ENCODE peak calls at places on chromosomes 12 and 14, in five cellular contexts. A is stimulated activated CD4-positive, alpha-beta T cell treated with anti-CD3 and anti-CD28 coated beads, Interleukin-15, amount 100 ng/mL, for 1 hour; C is Daoy; E is fibroblast of gingiva; N is putamen. S is an unnamed sample.

GRCh38 chr12:67091204-67091603 is 178.0 kb upstream of the CAND1 start:
- DNase-seq in E (no peak), C (no peak), A (no peak), N (no peak), S (peak; percentile 6)

GRCh38 chr12:3672113-3672509 is 80.8 kb downstream of the CRACR2A start:
- DNase-seq in C (no peak), E (no peak), N (no peak), A (no peak), S (no peak)

GRCh38 chr12:26817183-26817591 is 15.8 kb downstream of the ITPR2 start:
- DNase-seq in N (no peak), A (no peak), C (no peak), E (no peak), S (no peak)

GRCh38 chr12:29867823-29868222 is 84.1 kb upstream of the TMTC1 start:
- DNase-seq in A (no peak), E (no peak), N (no peak), C (no peak), S (no peak)

GRCh38 chr12:52816189-52816588 is 2.3 kb upstream of the KRT4 start:
- DNase-seq in A (no peak), N (no peak), C (no peak), E (no peak), S (no peak)

GRCh38 chr12:9333129-9333528 is 124.9 kb upstream of the PZP start:
- DNase-seq in E (no peak), A (no peak), C (no peak), N (no peak), S (no peak)

GRCh38 chr12:53481957-53482586 is 17.2 kb downstream of the MAP3K12 start:
- DNase-seq in E (no peak), C (peak; percentile 36), N (no peak), A (no peak), S (peak; percentile 44)

GRCh38 chr14:36398463-36399291 is 78.2 kb upstream of the MBIP start:
- DNase-seq in N (no peak), A (no peak), C (no peak), E (no peak), S (no peak)

GRCh38 chr14:105317546-105317945 is 3.0 kb downstream of the PACS2 start:
- DNase-seq in E (peak; percentile 50), N (no peak), C (no peak), A (no peak), S (no peak)

GRCh38 chr12:28340261-28340660 is 150.0 kb downstream of the CCDC91 start:
- DNase-seq in A (no peak), C (peak; percentile 12), N (no peak), E (no peak), S (peak; percentile 13)

GRCh38 chr12:4825139-4825858 is 84.4 kb upstream of the KCNA1 start:
- DNase-seq in C (peak; percentile 32), N (no peak), E (no peak), A (no peak), S (peak; percentile 9)

GRCh38 chr12:71456316-71456715 is 16.7 kb downstream of the LGR5 start:
- DNase-seq in N (peak; percentile 75), E (no peak), A (no peak), C (no peak), S (no peak)

GRCh38 chr14:50944647-50945413 is 547 bp upstream of the PYGL start:
- DNase-seq in E (peak; percentile 42), N (no peak), A (no peak), C (peak; percentile 68), S (peak; percentile 74)

GRCh38 chr14:97359391-97359790 is 562.2 kb downstream of the VRK1 start:
- DNase-seq in N (no peak), A (no peak), E (no peak), C (no peak), S (no peak)

GRCh38 chr12:27272375-27273028 is 28.4 kb downstream of the STK38L start:
- DNase-seq in E (no peak), N (no peak), A (no peak), C (no peak), S (no peak)

GRCh38 chr12:118964988-118965387 is 16.4 kb upstream of the SRRM4 start:
- DNase-seq in C (no peak), N (no peak), E (no peak), A (no peak), S (no peak)

GRCh38 chr14:92844220-92844619 is 50.1 kb downstream of the GOLGA5 start:
- DNase-seq in C (no peak), N (no peak), E (no peak), A (no peak), S (peak; percentile 11)

GRCh38 chr12:26034371-26035142 is 76.1 kb downstream of the RASSF8 start:
- DNase-seq in C (no peak), N (no peak), E (peak; percentile 72), A (no peak), S (peak; percentile 32)

GRCh38 chr14:33938131-33938949 is 12.5 kb downstream of the EGLN3 start:
- DNase-seq in E (no peak), A (no peak), N (no peak), C (peak; percentile 41), S (peak; percentile 89)

GRCh38 chr14:51609987-51610283 is 41.8 kb upstream of the FRMD6 start:
- DNase-seq in C (peak; percentile 81), N (no peak), E (peak; percentile 54), A (no peak), S (peak; percentile 74)

GRCh38 chr12:65889144-65889880 is 65.0 kb downstream of the HMGA2 start:
- DNase-seq in C (no peak), E (no peak), N (no peak), A (no peak), S (no peak)